ENCODE peak calls at places on chromosomes 3 and 15, in six cellular contexts. O, X, Y, S, V and N are unnamed samples.

GRCh38 chr3:59502806-59503205 is 453.0 kb upstream of the CFAP20DC start:
- DNase-seq in O (no peak), X (peak), Y (peak), S (peak), V (no peak), N (no peak)

GRCh38 chr3:18679226-18679625 is 254.1 kb upstream of the SATB1 start:
- DNase-seq in O (peak), X (no peak), Y (no peak), S (no peak), V (no peak), N (no peak)

GRCh38 chr15:89457086-89457485 is 39.3 kb downstream of the RHCG start:
- DNase-seq in O (no peak), X (peak), Y (peak), S (peak), V (no peak), N (no peak)

GRCh38 chr3:39208463-39209055 is 16.2 kb upstream of the XIRP1 start:
- DNase-seq in O (peak), X (peak), Y (no peak), S (peak), V (no peak), N (no peak)

GRCh38 chr3:184196536-184196935 is 10.5 kb downstream of the ABCF3 start:
- DNase-seq in O (no peak), X (no peak), Y (no peak), S (no peak), V (no peak), N (no peak)

GRCh38 chr15:42121667-42122066 is 27.3 kb upstream of the PLA2G4D start:
- DNase-seq in O (no peak), X (no peak), Y (no peak), S (no peak), V (no peak), N (peak)

GRCh38 chr3:38707730-38708129 is 58.2 kb upstream of the SCN5A start:
- DNase-seq in O (no peak), X (peak), Y (peak), S (no peak), V (no peak), N (no peak)

GRCh38 chr15:26013946-26014345 is 150.8 kb upstream of the ATP10A start:
- DNase-seq in O (no peak), X (peak), Y (no peak), S (no peak), V (no peak), N (no peak)

GRCh38 chr3:50430186-50430585 is 70.9 kb upstream of the TMEM115 start:
- DNase-seq in O (no peak), X (no peak), Y (no peak), S (no peak), V (no peak), N (no peak)

GRCh38 chr15:97904196-97904572 is 56.3 kb upstream of the ARRDC4 start:
- DNase-seq in O (peak), X (peak), Y (peak), S (peak), V (peak), N (peak)

GRCh38 chr3:13113346-13114335 is 40.4 kb upstream of the IQSEC1 start:
- DNase-seq in O (no peak), X (no peak), Y (no peak), S (no peak), V (no peak), N (no peak)

GRCh38 chr15:51382787-51383186 is 41.3 kb downstream of the GLDN start:
- DNase-seq in O (no peak), X (peak), Y (peak), S (peak), V (no peak), N (no peak)

GRCh38 chr3:108381531-108381930 is 85.2 kb downstream of the HHLA2 start:
- DNase-seq in O (no peak), X (no peak), Y (no peak), S (no peak), V (no peak), N (no peak)

GRCh38 chr3:8519156-8519555 is 17.5 kb downstream of the LMCD1 start:
- DNase-seq in O (no peak), X (peak), Y (no peak), S (peak), V (no peak), N (no peak)

GRCh38 chr3:52525666-52526065 is 8.0 kb downstream of the NT5DC2 start:
- DNase-seq in O (no peak), X (no peak), Y (no peak), S (no peak), V (no peak), N (peak)

GRCh38 chr3:43253294-43253693 is 33.0 kb upstream of the SNRK start:
- DNase-seq in O (no peak), X (no peak), Y (no peak), S (no peak), V (no peak), N (no peak)

GRCh38 chr15:65841121-65841930 is 28.0 kb upstream of the RAB11A start:
- DNase-seq in O (no peak), X (peak), Y (no peak), S (no peak), V (no peak), N (peak)

GRCh38 chr15:42118650-42119531 is 24.5 kb upstream of the PLA2G4D start:
- DNase-seq in O (no peak), X (peak), Y (no peak), S (no peak), V (no peak), N (no peak)

GRCh38 chr3:149579838-149580542 is 77.8 kb downstream of the WWTR1 start:
- DNase-seq in O (no peak), X (peak), Y (no peak), S (no peak), V (no peak), N (no peak)

GRCh38 chr3:185411133-185411532 is 48.2 kb downstream of the MAP3K13 start:
- DNase-seq in O (no peak), X (no peak), Y (no peak), S (no peak), V (no peak), N (no peak)

GRCh38 chr15:56824174-56824573 is 90.9 kb upstream of the ZNF280D start:
- DNase-seq in O (no peak), X (peak), Y (no peak), S (no peak), V (no peak), N (no peak)

GRCh38 chr3:141302364-141303141 is 65.8 kb upstream of the ZBTB38 start:
- DNase-seq in O (no peak), X (peak), Y (peak), S (peak), V (no peak), N (no peak)

GRCh38 chr3:100737334-100737733 is 28.0 kb downstream of the TFG start:
- DNase-seq in O (no peak), X (peak), Y (no peak), S (no peak), V (no peak), N (no peak)

GRCh38 chr15:39787479-39787878 is 4.8 kb upstream of the FSIP1 start:
- DNase-seq in O (no peak), X (no peak), Y (no peak), S (no peak), V (no peak), N (no peak)

GRCh38 chr15:38217788-38218609 is 34.6 kb upstream of the SPRED1 start:
- DNase-seq in O (no peak), X (peak), Y (no peak), S (no peak), V (no peak), N (no peak)

GRCh38 chr3:42668403-42668740 is 14.9 kb downstream of the ZBTB47 start:
- DNase-seq in O (no peak), X (no peak), Y (no peak), S (no peak), V (no peak), N (no peak)

GRCh38 chr3:72818092-72818721 is 30.0 kb downstream of the SHQ1 start:
- DNase-seq in O (no peak), X (peak), Y (no peak), S (no peak), V (no peak), N (no peak)

GRCh38 chr15:92143765-92144164 is 249.9 kb upstream of the ST8SIA2 start:
- DNase-seq in O (no peak), X (no peak), Y (no peak), S (no peak), V (no peak), N (no peak)

GRCh38 chr15:58585668-58586461 is 154.1 kb downstream of the LIPC start:
- DNase-seq in O (no peak), X (no peak), Y (no peak), S (no peak), V (no peak), N (no peak)

GRCh38 chr15:96565266-96565665 is 234.8 kb downstream of the NR2F2 start:
- DNase-seq in O (no peak), X (no peak), Y (no peak), S (no peak), V (no peak), N (no peak)

GRCh38 chr15:68413363-68414255 is 18.4 kb downstream of the ITGA11 start:
- DNase-seq in O (no peak), X (no peak), Y (no peak), S (no peak), V (no peak), N (no peak)

GRCh38 chr3:71862374-71863145 is 77.6 kb upstream of the PROK2 start:
- DNase-seq in O (no peak), X (no peak), Y (no peak), S (no peak), V (no peak), N (no peak)

GRCh38 chr15:75921732-75922703 is 18.3 kb downstream of the FBXO22 start:
- DNase-seq in O (no peak), X (peak), Y (no peak), S (no peak), V (no peak), N (peak)